ENCODE peak calls at places on chromosomes 7 and 10, in seven cellular contexts. V is NCI-H1694 treated with DMSO at 0.1 percent for 48 hours, J is NCI-H1105, K is fibroblast of the aortic adventitia, R is NCI-H446, O is H1, B is EH. M is an unnamed sample.

GRCh38 chr10:3889961-3890522 is 105.0 kb upstream of the KLF6 start:
- DNase-seq in V (no peak), J (no peak), K (peak), R (no peak), O (no peak), B (peak), M (no peak)

GRCh38 chr10:117530791-117531190 is 11.8 kb upstream of the EMX2 start:
- DNase-seq in V (no peak), J (no peak), K (no peak), R (no peak), O (no peak), B (no peak), M (no peak)

GRCh38 chr7:35906191-35906908 is 105.5 kb downstream of the SEPTIN7 start:
- DNase-seq in V (peak), J (peak), K (peak), R (peak), O (peak), B (peak), M (peak)

GRCh38 chr7:79332091-79332490 is 121.4 kb downstream of the MAGI2 start:
- DNase-seq in V (no peak), J (no peak), K (no peak), R (no peak), O (no peak), B (peak), M (no peak)

GRCh38 chr10:110857265-110858158 is 14.2 kb upstream of the PDCD4 start:
- DNase-seq in V (peak), J (peak), K (peak), R (no peak), O (peak), B (no peak), M (no peak)

GRCh38 chr10:102408081-102408727 is 10.4 kb downstream of the PSD start:
- DNase-seq in V (no peak), J (no peak), K (no peak), R (no peak), O (no peak), B (no peak), M (no peak)

GRCh38 chr10:132450466-132450824 is 53.4 kb downstream of the PWWP2B start:
- DNase-seq in V (no peak), J (no peak), K (no peak), R (no peak), O (no peak), B (no peak), M (no peak)

GRCh38 chr7:30649717-30650116 is 32.5 kb downstream of the CRHR2 start:
- DNase-seq in V (no peak), J (no peak), K (no peak), R (no peak), O (no peak), B (no peak), M (no peak)

GRCh38 chr7:28835800-28836199 is 122.3 kb downstream of the TRIL start:
- DNase-seq in V (no peak), J (no peak), K (no peak), R (no peak), O (no peak), B (peak), M (no peak)

GRCh38 chr10:124864421-124865193 is 63.0 kb downstream of the ABRAXAS2 start:
- DNase-seq in V (no peak), J (no peak), K (no peak), R (no peak), O (no peak), B (peak), M (no peak)

GRCh38 chr10:47379445-47379785 is 4.7 kb downstream of the ZNF488 start:
- DNase-seq in V (no peak), J (no peak), K (no peak), R (no peak), O (no peak), B (no peak), M (no peak)

GRCh38 chr7:152896217-152896616 is 136.7 kb downstream of the ACTR3B start:
- DNase-seq in V (no peak), J (no peak), K (no peak), R (no peak), O (no peak), B (no peak), M (no peak)

GRCh38 chr7:139183878-139184338 is 47.1 kb upstream of the UBN2 start:
- DNase-seq in V (no peak), J (no peak), K (no peak), R (no peak), O (no peak), B (no peak), M (no peak)

GRCh38 chr10:63711866-63712716 is 190.9 kb downstream of the REEP3 start:
- DNase-seq in V (peak), J (peak), K (peak), R (peak), O (no peak), B (peak), M (no peak)

GRCh38 chr7:15685358-15686181 is 913 bp downstream of the MEOX2 start:
- DNase-seq in V (no peak), J (peak), K (peak), R (no peak), O (peak), B (peak), M (peak)

GRCh38 chr7:81929386-81929785 is 159.5 kb upstream of the HGF start:
- DNase-seq in V (no peak), J (no peak), K (peak), R (no peak), O (no peak), B (peak), M (no peak)

GRCh38 chr7:91995391-91995790 is 54.7 kb downstream of the AKAP9 start:
- DNase-seq in V (no peak), J (no peak), K (no peak), R (no peak), O (no peak), B (no peak), M (no peak)

GRCh38 chr7:120353171-120353570 is 80.2 kb downstream of the KCND2 start:
- DNase-seq in V (no peak), J (no peak), K (no peak), R (no peak), O (no peak), B (no peak), M (no peak)

GRCh38 chr10:79399242-79399831 is 46.1 kb downstream of the ZCCHC24 start:
- DNase-seq in V (no peak), J (no peak), K (peak), R (peak), O (peak), B (peak), M (peak)

GRCh38 chr10:78969719-78970118 is 99.0 kb upstream of the ZMIZ1 start:
- DNase-seq in V (no peak), J (no peak), K (no peak), R (no peak), O (no peak), B (no peak), M (no peak)

GRCh38 chr7:45888993-45889366 is 692 bp downstream of the IGFBP1 start:
- DNase-seq in V (no peak), J (no peak), K (no peak), R (no peak), O (peak), B (no peak), M (peak)

GRCh38 chr10:114071188-114071587 is 27.5 kb downstream of the ADRB1 start:
- DNase-seq in V (no peak), J (no peak), K (no peak), R (no peak), O (no peak), B (no peak), M (no peak)

GRCh38 chr7:44377681-44378421 is 52.5 kb upstream of the CAMK2B start:
- DNase-seq in V (no peak), J (peak), K (no peak), R (no peak), O (peak), B (no peak), M (no peak)

GRCh38 chr10:60384708-60385398 is 4.8 kb downstream of the ANK3 start:
- DNase-seq in V (no peak), J (no peak), K (peak), R (peak), O (no peak), B (peak), M (no peak)

GRCh38 chr10:101814466-101815041 is 3.7 kb downstream of the OGA start:
- DNase-seq in V (no peak), J (no peak), K (peak), R (no peak), O (no peak), B (peak), M (no peak)